ENCODE peak calls at places on chromosomes 12 and 14, in nine cellular contexts. One of them, this sample, is unnamed.

GRCh38 chr12:71648537-71648936 is 15.1 kb downstream of the ZFC3H1 start:
- DNase-seq in adrenal gland: no peak
- DNase-seq in PC-9: peak; percentile 42
- DNase-seq in CD8-positive, alpha-beta T cell: no peak
- DNase-seq in BJ: no peak
- DNase-seq in astrocyte: no peak
- DNase-seq in MM.1S: no peak
- DNase-seq in PC-3: peak; percentile 69
- DNase-seq in pancreas: no peak
- DNase-seq in this sample: no peak

GRCh38 chr14:26939756-26940155 is 341.9 kb upstream of the NOVA1 start:
- DNase-seq in adrenal gland: no peak
- DNase-seq in PC-9: no peak
- DNase-seq in CD8-positive, alpha-beta T cell: no peak
- DNase-seq in BJ: no peak
- DNase-seq in astrocyte: no peak
- DNase-seq in MM.1S: no peak
- DNase-seq in PC-3: no peak
- DNase-seq in pancreas: no peak
- DNase-seq in this sample: no peak

GRCh38 chr12:51678086-51678724 is 87.2 kb downstream of the SCN8A start:
- DNase-seq in adrenal gland: peak; percentile 22
- DNase-seq in PC-9: no peak
- DNase-seq in CD8-positive, alpha-beta T cell: peak; percentile 11
- DNase-seq in BJ: no peak
- DNase-seq in astrocyte: peak; percentile 26
- DNase-seq in MM.1S: peak; percentile 44
- DNase-seq in PC-3: peak; percentile 69
- DNase-seq in pancreas: peak; percentile 38
- DNase-seq in this sample: no peak

GRCh38 chr12:103924761-103925641 is 5.2 kb upstream of the HSP90B1 start:
- DNase-seq in adrenal gland: no peak
- DNase-seq in PC-9: no peak
- DNase-seq in CD8-positive, alpha-beta T cell: peak; percentile 26
- DNase-seq in BJ: peak; percentile 40
- DNase-seq in astrocyte: peak; percentile 82
- DNase-seq in MM.1S: peak; percentile 34
- DNase-seq in PC-3: peak; percentile 77
- DNase-seq in pancreas: no peak
- DNase-seq in this sample: no peak

GRCh38 chr14:44956866-44957265 is 4.9 kb downstream of the KLHL28 start:
- DNase-seq in adrenal gland: no peak
- DNase-seq in PC-9: no peak
- DNase-seq in CD8-positive, alpha-beta T cell: no peak
- DNase-seq in BJ: no peak
- DNase-seq in astrocyte: no peak
- DNase-seq in MM.1S: no peak
- DNase-seq in PC-3: no peak
- DNase-seq in pancreas: no peak
- DNase-seq in this sample: no peak

GRCh38 chr12:58575281-58575680 is 345.0 kb downstream of the LRIG3 start:
- DNase-seq in adrenal gland: no peak
- DNase-seq in PC-9: no peak
- DNase-seq in CD8-positive, alpha-beta T cell: no peak
- DNase-seq in BJ: no peak
- DNase-seq in astrocyte: peak; percentile 54
- DNase-seq in MM.1S: peak; percentile 33
- DNase-seq in PC-3: peak; percentile 34
- DNase-seq in pancreas: no peak
- DNase-seq in this sample: no peak

GRCh38 chr14:32666310-32666709 is 272.4 kb upstream of the NPAS3 start:
- DNase-seq in adrenal gland: no peak
- DNase-seq in PC-9: no peak
- DNase-seq in CD8-positive, alpha-beta T cell: no peak
- DNase-seq in BJ: no peak
- DNase-seq in astrocyte: no peak
- DNase-seq in MM.1S: no peak
- DNase-seq in PC-3: no peak
- DNase-seq in pancreas: no peak
- DNase-seq in this sample: no peak

GRCh38 chr12:15899282-15899870 is 11.8 kb upstream of the DERA start:
- DNase-seq in adrenal gland: no peak
- DNase-seq in PC-9: peak; percentile 38
- DNase-seq in CD8-positive, alpha-beta T cell: no peak
- DNase-seq in BJ: no peak
- DNase-seq in astrocyte: no peak
- DNase-seq in MM.1S: peak; percentile 27
- DNase-seq in PC-3: peak; percentile 25
- DNase-seq in pancreas: no peak
- DNase-seq in this sample: no peak

GRCh38 chr12:45756666-45757065 is 27.2 kb downstream of the ARID2 start:
- DNase-seq in adrenal gland: no peak
- DNase-seq in PC-9: no peak
- DNase-seq in CD8-positive, alpha-beta T cell: no peak
- DNase-seq in BJ: no peak
- DNase-seq in astrocyte: no peak
- DNase-seq in MM.1S: no peak
- DNase-seq in PC-3: no peak
- DNase-seq in pancreas: no peak
- DNase-seq in this sample: no peak

GRCh38 chr12:95607642-95608041 is 56.4 kb upstream of the USP44 start:
- DNase-seq in adrenal gland: no peak
- DNase-seq in PC-9: no peak
- DNase-seq in CD8-positive, alpha-beta T cell: no peak
- DNase-seq in BJ: no peak
- DNase-seq in astrocyte: no peak
- DNase-seq in MM.1S: no peak
- DNase-seq in PC-3: no peak
- DNase-seq in pancreas: no peak
- DNase-seq in this sample: no peak

GRCh38 chr14:54172562-54172961 is 215.9 kb upstream of the BMP4 start:
- DNase-seq in adrenal gland: no peak
- DNase-seq in PC-9: no peak
- DNase-seq in CD8-positive, alpha-beta T cell: no peak
- DNase-seq in BJ: no peak
- DNase-seq in astrocyte: no peak
- DNase-seq in MM.1S: no peak
- DNase-seq in PC-3: peak; percentile 47
- DNase-seq in pancreas: no peak
- DNase-seq in this sample: no peak

GRCh38 chr12:67710582-67710981 is 62.0 kb downstream of the DYRK2 start:
- DNase-seq in adrenal gland: no peak
- DNase-seq in PC-9: peak; percentile 46
- DNase-seq in CD8-positive, alpha-beta T cell: no peak
- DNase-seq in BJ: peak; percentile 18
- DNase-seq in astrocyte: peak; percentile 22
- DNase-seq in MM.1S: no peak
- DNase-seq in PC-3: peak; percentile 83
- DNase-seq in pancreas: peak; percentile 46
- DNase-seq in this sample: no peak

GRCh38 chr12:9347328-9348127 is 139.3 kb upstream of the PZP start:
- DNase-seq in adrenal gland: no peak
- DNase-seq in PC-9: no peak
- DNase-seq in CD8-positive, alpha-beta T cell: no peak
- DNase-seq in BJ: no peak
- DNase-seq in astrocyte: peak; percentile 65
- DNase-seq in MM.1S: no peak
- DNase-seq in PC-3: no peak
- DNase-seq in pancreas: no peak
- DNase-seq in this sample: no peak

GRCh38 chr12:12172106-12172511 is 94.7 kb downstream of the LRP6 start:
- DNase-seq in adrenal gland: no peak
- DNase-seq in PC-9: no peak
- DNase-seq in CD8-positive, alpha-beta T cell: no peak
- DNase-seq in BJ: peak; percentile 37
- DNase-seq in astrocyte: peak; percentile 62
- DNase-seq in MM.1S: peak; percentile 62
- DNase-seq in PC-3: peak; percentile 42
- DNase-seq in pancreas: no peak
- DNase-seq in this sample: no peak

GRCh38 chr12:89768586-89769482 is 60.2 kb upstream of the ATP2B1 start:
- DNase-seq in adrenal gland: no peak
- DNase-seq in PC-9: peak; percentile 98
- DNase-seq in CD8-positive, alpha-beta T cell: no peak
- DNase-seq in BJ: peak; percentile 98
- DNase-seq in astrocyte: peak; percentile 86
- DNase-seq in MM.1S: no peak
- DNase-seq in PC-3: peak; percentile 98
- DNase-seq in pancreas: no peak
- DNase-seq in this sample: no peak

GRCh38 chr14:87121716-87122115 is 871.3 kb downstream of the GALC start:
- DNase-seq in adrenal gland: no peak
- DNase-seq in PC-9: no peak
- DNase-seq in CD8-positive, alpha-beta T cell: no peak
- DNase-seq in BJ: no peak
- DNase-seq in astrocyte: no peak
- DNase-seq in MM.1S: no peak
- DNase-seq in PC-3: no peak
- DNase-seq in pancreas: no peak
- DNase-seq in this sample: no peak

GRCh38 chr12:74646831-74647230 is 109.2 kb downstream of the ATXN7L3B start:
- DNase-seq in adrenal gland: no peak
- DNase-seq in PC-9: peak; percentile 38
- DNase-seq in CD8-positive, alpha-beta T cell: no peak
- DNase-seq in BJ: no peak
- DNase-seq in astrocyte: no peak
- DNase-seq in MM.1S: peak; percentile 39
- DNase-seq in PC-3: peak; percentile 48
- DNase-seq in pancreas: no peak
- DNase-seq in this sample: no peak

GRCh38 chr12:74641262-74641661 is 103.6 kb downstream of the ATXN7L3B start:
- DNase-seq in adrenal gland: no peak
- DNase-seq in PC-9: no peak
- DNase-seq in CD8-positive, alpha-beta T cell: no peak
- DNase-seq in BJ: no peak
- DNase-seq in astrocyte: no peak
- DNase-seq in MM.1S: no peak
- DNase-seq in PC-3: no peak
- DNase-seq in pancreas: no peak
- DNase-seq in this sample: no peak

GRCh38 chr12:74641694-74642093 is 104.1 kb downstream of the ATXN7L3B start:
- DNase-seq in adrenal gland: no peak
- DNase-seq in PC-9: no peak
- DNase-seq in CD8-positive, alpha-beta T cell: no peak
- DNase-seq in BJ: no peak
- DNase-seq in astrocyte: no peak
- DNase-seq in MM.1S: no peak
- DNase-seq in PC-3: no peak
- DNase-seq in pancreas: no peak
- DNase-seq in this sample: no peak

GRCh38 chr12:74644681-74645080 is 107.0 kb downstream of the ATXN7L3B start:
- DNase-seq in adrenal gland: no peak
- DNase-seq in PC-9: no peak
- DNase-seq in CD8-positive, alpha-beta T cell: no peak
- DNase-seq in BJ: no peak
- DNase-seq in astrocyte: no peak
- DNase-seq in MM.1S: no peak
- DNase-seq in PC-3: no peak
- DNase-seq in pancreas: no peak
- DNase-seq in this sample: no peak

GRCh38 chr12:74647241-74647640 is 109.6 kb downstream of the ATXN7L3B start:
- DNase-seq in adrenal gland: no peak
- DNase-seq in PC-9: no peak
- DNase-seq in CD8-positive, alpha-beta T cell: no peak
- DNase-seq in BJ: no peak
- DNase-seq in astrocyte: no peak
- DNase-seq in MM.1S: no peak
- DNase-seq in PC-3: no peak
- DNase-seq in pancreas: no peak
- DNase-seq in this sample: no peak
- TF ChIP-seq CTCF in adrenal gland: no peak
- TF ChIP-seq CTCF in PC-9: no peak
- TF ChIP-seq CTCF in CD8-positive, alpha-beta T cell: no peak
- TF ChIP-seq CTCF in BJ: no peak
- TF ChIP-seq CTCF in astrocyte: no peak
- TF ChIP-seq CTCF in MM.1S: no peak
- TF ChIP-seq CTCF in PC-3: no peak
- TF ChIP-seq CTCF in pancreas: no peak
- TF ChIP-seq CTCF in this sample: no peak

GRCh38 chr12:91139981-91140659 is 28.8 kb upstream of the LUM start:
- DNase-seq in adrenal gland: no peak
- DNase-seq in PC-9: no peak
- DNase-seq in CD8-positive, alpha-beta T cell: no peak
- DNase-seq in BJ: peak; percentile 97
- DNase-seq in astrocyte: peak; percentile 85
- DNase-seq in MM.1S: no peak
- DNase-seq in PC-3: peak; percentile 58
- DNase-seq in pancreas: no peak
- DNase-seq in this sample: no peak
- H3K4me3 ChIP-seq in adrenal gland: no peak overlapping the region
- H3K4me3 ChIP-seq in PC-9: no peak overlapping the region
- H3K4me3 ChIP-seq in CD8-positive, alpha-beta T cell: no peak overlapping the region
- H3K4me3 ChIP-seq in BJ: no peak overlapping the region
- H3K4me3 ChIP-seq in astrocyte: no peak overlapping the region
- H3K4me3 ChIP-seq in MM.1S: no peak overlapping the region
- H3K4me3 ChIP-seq in PC-3: no peak overlapping the region
- H3K4me3 ChIP-seq in pancreas: no peak overlapping the region
- H3K4me3 ChIP-seq in this sample: no peak overlapping the region

GRCh38 chr12:13718271-13718670 is 263.1 kb downstream of the GRIN2B start:
- DNase-seq in adrenal gland: no peak
- DNase-seq in PC-9: no peak
- DNase-seq in CD8-positive, alpha-beta T cell: no peak
- DNase-seq in BJ: no peak
- DNase-seq in astrocyte: no peak
- DNase-seq in MM.1S: no peak
- DNase-seq in PC-3: no peak
- DNase-seq in pancreas: no peak
- DNase-seq in this sample: no peak
- H3K36me3 ChIP-seq in adrenal gland: no peaks in the 10 kb centered on the region
- H3K36me3 ChIP-seq in PC-9: no peaks in the 10 kb centered on the region
- H3K36me3 ChIP-seq in CD8-positive, alpha-beta T cell: no peaks in the 10 kb centered on the region
- H3K36me3 ChIP-seq in BJ: no peaks in the 10 kb centered on the region
- H3K36me3 ChIP-seq in astrocyte: no peaks in the 10 kb centered on the region
- H3K36me3 ChIP-seq in MM.1S: no peaks in the 10 kb centered on the region
- H3K36me3 ChIP-seq in PC-3: no peaks in the 10 kb centered on the region
- H3K36me3 ChIP-seq in pancreas: no peaks in the 10 kb centered on the region
- H3K36me3 ChIP-seq in this sample: no peaks in the 10 kb centered on the region

DNA sequence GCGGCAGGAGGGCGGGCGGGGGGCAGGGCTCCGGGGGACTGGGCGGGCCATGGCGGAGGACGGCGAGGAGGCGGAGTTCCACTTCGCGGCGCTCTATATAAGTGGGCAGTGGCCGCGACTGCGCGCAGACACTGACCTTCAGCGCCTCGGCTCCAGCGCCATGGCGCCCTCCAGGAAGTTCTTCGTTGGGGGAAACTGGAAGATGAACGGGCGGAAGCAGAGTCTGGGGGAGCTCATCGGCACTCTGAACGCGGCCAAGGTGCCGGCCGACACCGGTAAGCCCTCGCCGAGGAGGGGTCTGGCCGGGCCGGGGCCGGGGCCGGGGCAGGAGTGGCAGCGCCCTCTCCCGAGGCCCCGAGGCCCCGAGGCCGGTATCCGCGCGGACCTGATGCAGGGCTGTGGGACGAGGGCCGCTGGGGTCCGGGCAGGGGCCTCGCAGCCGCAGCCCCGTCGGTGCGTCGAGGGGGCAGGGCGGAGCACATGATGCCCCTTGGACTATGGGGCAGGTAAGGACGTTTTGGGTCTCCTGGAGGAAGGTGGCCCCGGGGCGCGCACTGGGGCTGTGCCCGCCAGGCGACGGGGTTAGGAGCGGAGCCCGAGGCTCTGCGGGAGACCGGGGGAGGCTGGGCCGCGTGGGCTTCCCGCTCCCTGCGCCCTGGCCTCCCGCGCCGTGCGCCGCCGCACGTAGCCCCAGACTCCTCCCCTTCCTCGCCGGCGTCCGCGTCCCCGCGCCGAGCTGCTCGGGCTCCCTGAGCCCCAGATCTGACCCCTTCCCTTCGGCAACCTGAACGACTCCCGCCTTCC is at the start of gene TPI1:
- DNase-seq in adrenal gland: peak; percentile 89
- DNase-seq in PC-9: peak; percentile 46
- DNase-seq in CD8-positive, alpha-beta T cell: peak; percentile 77
- DNase-seq in BJ: no peak
- DNase-seq in astrocyte: peak; percentile 43
- DNase-seq in MM.1S: peak; percentile 80
- DNase-seq in PC-3: peak; percentile 67
- DNase-seq in pancreas: peak; percentile 91
- DNase-seq in this sample: peak; percentile 83
- TF ChIP-seq CTCF in adrenal gland: no peak
- TF ChIP-seq CTCF in PC-9: no peak
- TF ChIP-seq CTCF in CD8-positive, alpha-beta T cell: no peak
- TF ChIP-seq CTCF in BJ: no peak
- TF ChIP-seq CTCF in astrocyte: no peak
- TF ChIP-seq CTCF in MM.1S: no peak
- TF ChIP-seq CTCF in PC-3: no peak
- TF ChIP-seq CTCF in pancreas: no peak
- TF ChIP-seq CTCF in this sample: no peak